ENCODE peak calls at places on chromosomes 11 and 22, in five cellular contexts. O is A549, D is K562, R is GM23338, G is GM12878. S is an unnamed sample.

GRCh38 chr11:134409552-134410429 is 2.3 kb downstream of the B3GAT1 start:
- DNase-seq in O (no peak), D (no peak), R (no peak), G (no peak), S (no peak)

GRCh38 chr22:29343313-29343805 is 27.9 kb upstream of the RASL10A start:
- DNase-seq in O (no peak), D (no peak), R (no peak), G (no peak), S (no peak)

GRCh38 chr11:75654314-75654713 is 14.5 kb downstream of the MAP6 start:
- DNase-seq in O (no peak), D (no peak), R (no peak), G (peak), S (no peak)

GRCh38 chr11:110349109-110349996 is 52.9 kb upstream of the RDX start:
- DNase-seq in O (no peak), D (no peak), R (no peak), G (peak), S (no peak)

GRCh38 chr22:39306456-39307361 is 12.7 kb downstream of the RPL3 start:
- DNase-seq in O (no peak), D (peak), R (peak), G (no peak), S (no peak)

GRCh38 chr11:103433380-103433779 is 324.2 kb downstream of the DYNC2H1 start:
- DNase-seq in O (no peak), D (no peak), R (no peak), G (no peak), S (no peak)

GRCh38 chr11:62401781-62402180 is 17.1 kb upstream of the SCGB1A1 start:
- DNase-seq in O (no peak), D (no peak), R (no peak), G (no peak), S (no peak)

GRCh38 chr11:45087301-45087700 is 59.1 kb upstream of the PRDM11 start:
- DNase-seq in O (no peak), D (no peak), R (no peak), G (no peak), S (no peak)

GRCh38 chr22:30104501-30105156 is 24.4 kb downstream of the HORMAD2 start:
- DNase-seq in O (no peak), D (no peak), R (no peak), G (no peak), S (no peak)

GRCh38 chr11:2097998-2098690 is 41.0 kb downstream of the IGF2 start:
- DNase-seq in O (no peak), D (no peak), R (no peak), G (no peak), S (no peak)

GRCh38 chr11:34769224-34769623 is 147.0 kb downstream of the APIP start:
- DNase-seq in O (no peak), D (no peak), R (no peak), G (no peak), S (no peak)

GRCh38 chr22:36323182-36323854 is 64.4 kb downstream of the MYH9 start:
- DNase-seq in O (no peak), D (no peak), R (no peak), G (no peak), S (no peak)

GRCh38 chr22:39174498-39175120 is 22.1 kb upstream of the CBX7 start:
- DNase-seq in O (no peak), D (peak), R (peak), G (no peak), S (peak)

GRCh38 chr11:129815596-129816461 is at the start of gene TMEM45B:
- DNase-seq in O (no peak), D (no peak), R (peak), G (no peak), S (no peak)

GRCh38 chr11:42996742-42997307 is 315.0 kb upstream of the API5 start:
- DNase-seq in O (no peak), D (no peak), R (no peak), G (no peak), S (no peak)

GRCh38 chr11:35792148-35792845 is 129.7 kb downstream of the TRIM44 start:
- DNase-seq in O (no peak), D (no peak), R (no peak), G (no peak), S (no peak)

GRCh38 chr22:48258108-48258705 is 1495.8 kb downstream of the TBC1D22A start:
- DNase-seq in O (no peak), D (no peak), R (no peak), G (no peak), S (no peak)

GRCh38 chr11:90220391-90220790 is 2.5 kb downstream of the CHORDC1 start:
- DNase-seq in O (peak), D (no peak), R (no peak), G (no peak), S (no peak)

GRCh38 chr11:7527029-7527428 is 13.2 kb downstream of the PPFIBP2 start:
- DNase-seq in O (no peak), D (no peak), R (no peak), G (no peak), S (no peak)

GRCh38 chr11:65871811-65872548 is 620 bp downstream of the EFEMP2 start:
- DNase-seq in O (no peak), D (no peak), R (peak), G (no peak), S (no peak)

GRCh38 chr11:117232022-117232878 is at the start of the genes PCSK7 and RNF214:
- DNase-seq in O (peak), D (peak), R (peak), G (peak), S (peak)

GRCh38 chr22:17576475-17576874 is 13.2 kb downstream of the SLC25A18 start:
- DNase-seq in O (no peak), D (no peak), R (peak), G (no peak), S (no peak)

GRCh38 chr11:67674442-67674871 is at the start of gene ALDH3B2:
- DNase-seq in O (no peak), D (no peak), R (no peak), G (no peak), S (no peak)

GRCh38 chr11:35088226-35088625 is 50.7 kb upstream of the CD44 start:
- DNase-seq in O (no peak), D (no peak), R (no peak), G (no peak), S (no peak)

GRCh38 chr11:134544095-134544815 is 132.2 kb upstream of the B3GAT1 start:
- DNase-seq in O (no peak), D (no peak), R (no peak), G (no peak), S (no peak)

GRCh38 chr11:111942826-111943225 is 5.7 kb downstream of the DIXDC1 start:
- DNase-seq in O (no peak), D (no peak), R (no peak), G (no peak), S (no peak)

GRCh38 chr11:62444271-62444833 is 25.5 kb downstream of the SCGB1A1 start:
- DNase-seq in O (no peak), D (no peak), R (no peak), G (peak), S (no peak)

GRCh38 chr22:36467042-36467810 is 14.2 kb downstream of the TXN2 start:
- DNase-seq in O (no peak), D (no peak), R (no peak), G (no peak), S (no peak)

DNA sequence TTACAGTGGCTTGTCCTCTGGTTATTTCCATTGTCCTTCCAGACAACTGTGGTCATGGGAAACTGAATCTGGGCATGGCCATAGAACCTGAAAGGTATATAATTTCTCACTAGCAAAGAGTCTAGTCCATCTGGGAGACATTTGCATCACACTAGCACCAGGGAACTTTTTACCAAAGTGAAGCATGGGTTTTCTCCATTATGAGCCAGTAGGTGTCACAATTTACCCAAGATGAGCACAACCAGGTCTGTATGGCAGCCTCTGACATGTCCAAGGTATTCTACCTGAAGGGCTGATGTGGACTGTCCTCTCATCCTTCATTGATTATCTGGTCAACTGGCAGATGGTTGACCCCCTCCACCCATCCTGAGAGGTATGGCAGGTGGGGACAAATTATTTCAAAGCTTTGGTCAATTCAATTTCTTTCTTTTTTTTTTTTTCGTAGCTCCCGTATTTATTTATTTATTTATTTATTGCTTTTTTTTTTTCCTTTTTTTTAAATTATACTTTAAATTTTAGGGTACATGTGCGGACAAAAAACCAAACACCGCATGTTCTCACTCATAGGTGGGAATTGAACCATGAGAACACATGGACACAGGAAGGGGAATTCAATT is 425.9 kb downstream of the TMEM135 start:
- DNase-seq in O (peak), D (peak), R (peak), G (no peak), S (peak)
- TF ChIP-seq JUNB in O (no peak), D (no peak), R (no peak), G (no peak), S (no peak)

GRCh38 chr11:69278091-69278867 is 15.7 kb upstream of the MYEOV start:
- DNase-seq in O (no peak), D (no peak), R (no peak), G (no peak), S (no peak)

GRCh38 chr11:69277074-69277809 is 16.7 kb upstream of the MYEOV start:
- DNase-seq in O (no peak), D (no peak), R (no peak), G (peak), S (no peak)

GRCh38 chr11:69280994-69281393 is 13.0 kb upstream of the MYEOV start:
- DNase-seq in O (peak), D (no peak), R (no peak), G (no peak), S (no peak)

GRCh38 chr11:69283446-69283845 is 10.5 kb upstream of the MYEOV start:
- DNase-seq in O (no peak), D (no peak), R (no peak), G (no peak), S (no peak)

GRCh38 chr11:69280451-69280850 is 13.5 kb upstream of the MYEOV start:
- DNase-seq in O (no peak), D (no peak), R (no peak), G (no peak), S (no peak)
- TF ChIP-seq JUNB in O (no peak), D (no peak), R (no peak), G (no peak), S (no peak)

GRCh38 chr11:86606849-86607481 is 65.5 kb downstream of the ME3 start:
- DNase-seq in O (no peak), D (no peak), R (no peak), G (no peak), S (no peak)

GRCh38 chr11:86606270-86606848 is 66.1 kb downstream of the ME3 start:
- DNase-seq in O (no peak), D (no peak), R (no peak), G (no peak), S (no peak)

GRCh38 chr11:86610559-86611341 is 61.7 kb downstream of the ME3 start:
- DNase-seq in O (no peak), D (no peak), R (no peak), G (no peak), S (peak)

DNA sequence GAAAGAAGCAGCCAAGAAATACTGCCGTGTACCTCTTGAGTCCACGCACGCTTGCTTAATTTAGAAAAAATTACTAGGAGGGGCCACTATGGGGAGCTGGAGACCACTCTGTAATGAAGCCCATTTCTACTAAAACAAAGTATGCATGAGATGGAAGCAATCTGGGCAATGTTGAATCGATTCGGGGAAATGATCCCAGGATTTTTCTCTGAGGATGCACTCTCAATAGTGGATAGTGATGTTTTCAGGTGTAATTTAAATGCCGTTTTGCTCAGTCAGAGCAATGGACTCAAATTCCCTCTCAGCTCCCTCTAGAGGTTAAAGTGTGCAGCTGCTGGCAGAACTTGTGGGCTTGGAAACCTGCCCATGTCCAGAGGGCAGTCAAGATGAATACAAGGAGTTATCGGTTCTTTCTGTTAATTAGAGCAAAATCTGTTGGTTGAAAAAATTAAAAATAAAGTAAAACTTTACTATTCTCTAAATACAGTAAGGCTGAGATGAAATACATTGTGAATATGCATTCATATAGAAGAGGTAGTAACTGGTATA is 64.1 kb downstream of the ME3 start:
- DNase-seq in O (peak), D (peak), R (peak), G (peak), S (peak)
- TF ChIP-seq JUNB in O (no peak), D (no peak), R (no peak), G (no peak), S (no peak)

DNA sequence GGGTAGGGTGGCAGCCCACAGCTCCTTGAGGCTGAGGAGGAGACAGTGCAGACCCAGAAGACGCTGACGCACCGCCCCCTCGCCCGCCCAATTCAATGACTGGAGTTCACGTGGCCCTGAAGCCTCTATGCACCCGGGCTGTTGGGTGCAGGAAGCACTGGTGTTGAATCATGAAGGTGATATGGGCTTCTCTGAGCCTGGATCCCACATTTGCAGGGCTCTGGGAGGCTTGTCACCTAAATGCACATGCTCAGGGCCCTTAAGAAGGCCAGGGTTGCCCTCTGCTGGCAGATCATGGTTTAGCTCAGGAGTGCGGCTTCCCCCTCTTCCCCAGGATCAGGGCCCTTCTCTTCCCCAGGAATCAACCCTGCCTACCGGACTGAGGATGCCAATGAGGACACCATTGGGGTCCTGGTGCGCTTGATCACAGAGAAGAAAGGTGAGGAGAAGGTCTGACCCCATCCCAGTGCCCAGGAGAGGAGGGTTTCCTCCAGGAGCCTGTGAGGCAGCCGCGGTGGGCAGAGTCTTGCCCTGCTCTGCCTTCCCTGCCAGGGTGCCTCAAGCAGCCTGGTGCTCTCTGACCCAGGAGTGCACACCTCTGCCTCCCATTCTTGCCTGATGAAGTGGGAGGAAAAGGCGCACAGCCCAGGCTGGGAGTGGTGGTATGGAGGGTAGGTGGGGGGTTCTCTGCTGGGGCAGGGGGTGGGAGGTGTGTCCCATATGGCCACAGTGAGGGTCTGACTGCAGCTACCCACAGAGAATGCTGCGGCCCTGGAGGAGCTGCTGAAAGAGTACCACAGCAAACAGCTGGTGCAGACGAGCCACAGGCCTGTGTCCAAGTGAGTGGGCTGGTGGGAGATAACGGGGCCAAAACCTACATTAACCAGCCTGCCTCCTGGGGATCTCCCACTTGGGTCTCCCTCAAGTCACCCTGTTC is 17.5 kb downstream of the RELT start:
- DNase-seq in O (peak), D (peak), R (peak), G (no peak), S (peak)
- TF ChIP-seq JUNB in O (no peak), D (no peak), R (no peak), G (no peak), S (no peak)

DNA sequence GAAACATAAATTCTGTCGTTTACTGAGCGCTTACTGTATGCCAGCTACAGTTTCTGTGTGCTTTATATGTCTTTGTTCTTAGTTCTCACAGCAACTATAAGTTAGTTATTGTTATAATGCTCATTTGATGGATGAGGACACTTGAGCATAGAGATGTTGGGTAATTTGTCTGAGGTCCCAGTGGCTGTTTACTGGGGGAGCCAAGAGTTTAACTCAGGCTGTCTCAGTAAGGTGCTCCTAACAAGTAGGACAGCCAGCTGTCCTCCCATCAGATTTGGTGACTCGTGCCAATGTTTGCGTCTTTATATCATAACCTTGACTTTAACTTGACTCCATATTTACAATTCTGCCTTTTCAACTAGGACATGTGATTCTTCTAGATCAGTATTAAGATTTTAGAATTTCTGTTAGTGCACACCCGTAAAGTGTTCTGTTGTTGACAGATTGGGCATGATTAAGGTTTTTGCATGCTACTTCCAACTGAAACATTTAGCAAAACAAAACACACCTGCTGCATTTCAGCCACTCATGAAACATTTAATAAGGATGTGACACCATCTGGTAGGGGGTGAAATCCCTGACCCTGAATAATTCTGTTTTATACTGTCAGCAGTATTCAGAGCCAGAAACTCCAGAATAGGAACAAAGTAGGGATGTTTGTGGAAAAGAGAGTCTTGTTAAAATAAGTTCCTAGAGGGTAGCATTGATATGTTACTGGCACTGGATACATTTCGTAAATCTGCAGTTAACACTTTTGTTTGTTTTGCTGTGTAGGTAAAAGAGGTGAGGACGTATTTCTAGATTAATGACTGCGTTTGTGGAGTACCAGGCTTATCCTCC is 1.9 kb downstream of the REXO2 start:
- DNase-seq in O (no peak), D (no peak), R (no peak), G (no peak), S (peak)
- TF ChIP-seq JUNB in O (no peak), D (no peak), R (no peak), G (no peak), S (no peak)

GRCh38 chr22:41367680-41368542 is 13.8 kb upstream of the TEF start:
- DNase-seq in O (no peak), D (no peak), R (peak), G (no peak), S (peak)
- TF ChIP-seq JUNB in O (no peak), D (no peak), R (no peak), G (no peak), S (no peak)

GRCh38 chr11:10809373-10810199 is 860 bp upstream of the EIF4G2 start:
- DNase-seq in O (peak), D (peak), R (peak), G (no peak), S (no peak)
- TF ChIP-seq JUNB in O (no peak), D (no peak), R (no peak), G (no peak), S (no peak)

DNA sequence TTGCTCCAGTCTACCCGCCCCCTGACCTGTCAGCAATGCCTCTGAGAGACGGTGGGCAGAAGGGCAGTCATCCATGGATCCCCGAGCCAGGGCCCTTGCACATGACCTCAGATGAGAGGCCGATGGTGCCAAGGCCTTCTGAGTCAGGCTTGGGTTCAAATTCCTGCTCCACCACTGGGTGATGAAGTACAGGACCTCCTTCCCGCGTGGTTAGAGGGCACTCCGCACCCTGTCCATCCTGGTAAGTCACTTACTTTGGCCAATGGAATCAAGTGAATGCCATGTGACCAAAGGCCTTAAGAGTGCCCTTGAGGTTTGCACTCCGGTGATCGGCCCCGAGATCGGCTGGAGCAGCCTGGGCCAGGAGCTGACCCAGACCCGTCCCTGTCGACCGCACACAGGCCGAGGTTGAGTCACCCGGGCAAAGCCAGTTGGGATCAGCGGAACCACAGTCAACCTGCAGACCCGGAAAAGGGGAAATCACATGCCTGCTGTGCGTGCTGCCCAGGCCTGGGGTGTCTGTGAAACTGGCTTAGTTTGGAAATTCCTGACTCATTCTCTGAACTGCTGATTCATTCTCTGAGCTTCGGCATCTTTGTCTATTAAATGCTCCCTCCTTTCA is 48.9 kb downstream of the RTL6 start:
- DNase-seq in O (peak), D (peak), R (no peak), G (no peak), S (no peak)
- TF ChIP-seq JUNB in O (peak), D (no peak), R (no peak), G (peak), S (no peak)

S was measured in HepG2.